ENCODE peak calls at places on chromosome 16, in five cellular contexts. One of them, this sample, is unnamed.

GRCh38 chr16:83418565-83418964 is 389.2 kb upstream of the HSBP1 start:
- DNase-seq in right atrium auricular region: no peak
- DNase-seq in foreskin melanocyte: no peak
- DNase-seq in cardiac muscle cell: no peak
- DNase-seq in left ventricle myocardium inferior: no peak
- DNase-seq in this sample: no peak

GRCh38 chr16:83940630-83941378 is 12.2 kb upstream of the OSGIN1 start:
- DNase-seq in right atrium auricular region: no peak
- DNase-seq in foreskin melanocyte: no peak
- DNase-seq in cardiac muscle cell: no peak
- DNase-seq in left ventricle myocardium inferior: no peak
- DNase-seq in this sample: no peak

GRCh38 chr16:47970291-47970931 is 185.4 kb downstream of the ABCC12 start:
- DNase-seq in right atrium auricular region: no peak
- DNase-seq in foreskin melanocyte: peak; percentile 13
- DNase-seq in cardiac muscle cell: peak; percentile 86
- DNase-seq in left ventricle myocardium inferior: no peak
- DNase-seq in this sample: no peak

GRCh38 chr16:72098936-72099335 is 5.3 kb downstream of the DHX38 start:
- DNase-seq in right atrium auricular region: no peak
- DNase-seq in foreskin melanocyte: no peak
- DNase-seq in cardiac muscle cell: no peak
- DNase-seq in left ventricle myocardium inferior: no peak
- DNase-seq in this sample: no peak

GRCh38 chr16:89845417-89845816 is 17.1 kb downstream of the SPIRE2 start:
- DNase-seq in right atrium auricular region: no peak
- DNase-seq in foreskin melanocyte: no peak
- DNase-seq in cardiac muscle cell: no peak
- DNase-seq in left ventricle myocardium inferior: no peak
- DNase-seq in this sample: no peak

GRCh38 chr16:86865866-86866675 is 287.7 kb downstream of the FOXL1 start:
- DNase-seq in right atrium auricular region: peak; percentile 66
- DNase-seq in foreskin melanocyte: no peak
- DNase-seq in cardiac muscle cell: peak; percentile 68
- DNase-seq in left ventricle myocardium inferior: peak; percentile 86
- DNase-seq in this sample: no peak

GRCh38 chr16:50584033-50584722 is 36.0 kb downstream of the NKD1 start:
- DNase-seq in right atrium auricular region: no peak
- DNase-seq in foreskin melanocyte: no peak
- DNase-seq in cardiac muscle cell: no peak
- DNase-seq in left ventricle myocardium inferior: no peak
- DNase-seq in this sample: no peak

GRCh38 chr16:35146723-35147458 is 1687.5 kb downstream of the TP53TG3F start:
- DNase-seq in right atrium auricular region: no peak
- DNase-seq in foreskin melanocyte: no peak
- DNase-seq in cardiac muscle cell: no peak
- DNase-seq in left ventricle myocardium inferior: no peak
- DNase-seq in this sample: no peak

GRCh38 chr16:72428611-72429376 is 256.8 kb upstream of the PMFBP1 start:
- DNase-seq in right atrium auricular region: no peak
- DNase-seq in foreskin melanocyte: no peak
- DNase-seq in cardiac muscle cell: no peak
- DNase-seq in left ventricle myocardium inferior: no peak
- DNase-seq in this sample: no peak

GRCh38 chr16:77335652-77336234 is 99.1 kb downstream of the ADAMTS18 start:
- DNase-seq in right atrium auricular region: no peak
- DNase-seq in foreskin melanocyte: no peak
- DNase-seq in cardiac muscle cell: peak; percentile 34
- DNase-seq in left ventricle myocardium inferior: no peak
- DNase-seq in this sample: no peak

GRCh38 chr16:28093383-28093725 is 29.8 kb upstream of the GSG1L start:
- DNase-seq in right atrium auricular region: no peak
- DNase-seq in foreskin melanocyte: no peak
- DNase-seq in cardiac muscle cell: no peak
- DNase-seq in left ventricle myocardium inferior: no peak
- DNase-seq in this sample: no peak

GRCh38 chr16:47565454-47565853 is 104.3 kb downstream of the PHKB start:
- DNase-seq in right atrium auricular region: peak; percentile 81
- DNase-seq in foreskin melanocyte: peak; percentile 19
- DNase-seq in cardiac muscle cell: no peak
- DNase-seq in left ventricle myocardium inferior: peak; percentile 73
- DNase-seq in this sample: no peak

This sample was measured in COLO829.